ENCODE peak calls at places on chromosomes 12 and 14, in five cellular contexts. One of them, this sample, is unnamed. For H3K36me3, the result is how much of the 10 kb centered on the place peaks cover.

GRCh38 chr12:29354954-29355353 is 26.0 kb downstream of the ERGIC2 start:
- DNase-seq in tibial nerve: no peak
- DNase-seq in suprapubic skin: no peak
- DNase-seq in ovary: no peak
- DNase-seq in SK-N-SH: no peak
- DNase-seq in this sample: no peak

GRCh38 chr12:106226884-106227640 is 20.8 kb downstream of the CKAP4 start:
- DNase-seq in ovary: no peak
- DNase-seq in SK-N-SH: peak
- DNase-seq in tibial nerve: no peak
- DNase-seq in suprapubic skin: no peak
- DNase-seq in this sample: no peak

GRCh38 chr14:68399971-68400370 is 392.9 kb downstream of the ZFP36L1 start:
- DNase-seq in suprapubic skin: no peak
- DNase-seq in SK-N-SH: no peak
- DNase-seq in tibial nerve: no peak
- DNase-seq in ovary: no peak
- DNase-seq in this sample: no peak

GRCh38 chr12:75488553-75488952 is 8.0 kb downstream of the GLIPR1 start:
- DNase-seq in suprapubic skin: no peak
- DNase-seq in ovary: no peak
- DNase-seq in SK-N-SH: peak
- DNase-seq in tibial nerve: no peak
- DNase-seq in this sample: no peak

GRCh38 chr12:49825971-49826421 is 2.2 kb downstream of the NCKAP5L start:
- DNase-seq in tibial nerve: no peak
- DNase-seq in ovary: no peak
- DNase-seq in SK-N-SH: no peak
- DNase-seq in suprapubic skin: peak
- DNase-seq in this sample: no peak

GRCh38 chr14:32508281-32508680 is 179.2 kb downstream of the AKAP6 start:
- DNase-seq in ovary: no peak
- DNase-seq in suprapubic skin: no peak
- DNase-seq in SK-N-SH: no peak
- DNase-seq in tibial nerve: no peak
- DNase-seq in this sample: no peak

GRCh38 chr12:31222620-31223222 is 103.2 kb downstream of the SINHCAF start:
- DNase-seq in tibial nerve: no peak
- DNase-seq in SK-N-SH: no peak
- DNase-seq in ovary: no peak
- DNase-seq in suprapubic skin: no peak
- DNase-seq in this sample: no peak

GRCh38 chr12:130780325-130780724 is 58.7 kb downstream of the STX2 start:
- DNase-seq in ovary: no peak
- DNase-seq in SK-N-SH: no peak
- DNase-seq in suprapubic skin: no peak
- DNase-seq in tibial nerve: no peak
- DNase-seq in this sample: no peak

GRCh38 chr12:524167-524951 is 64.6 kb downstream of the B4GALNT3 start:
- DNase-seq in SK-N-SH: no peak
- DNase-seq in suprapubic skin: no peak
- DNase-seq in tibial nerve: no peak
- DNase-seq in ovary: no peak
- DNase-seq in this sample: no peak

GRCh38 chr12:117975006-117975405 is 6.2 kb upstream of the KSR2 start:
- DNase-seq in ovary: no peak
- DNase-seq in suprapubic skin: no peak
- DNase-seq in tibial nerve: no peak
- DNase-seq in SK-N-SH: no peak
- DNase-seq in this sample: no peak

GRCh38 chr12:115771065-115771464 is 506.4 kb downstream of the MED13L start:
- DNase-seq in SK-N-SH: peak
- DNase-seq in ovary: no peak
- DNase-seq in tibial nerve: no peak
- DNase-seq in suprapubic skin: no peak
- DNase-seq in this sample: no peak

GRCh38 chr12:98968896-98969295 is 323.8 kb downstream of the APAF1 start:
- DNase-seq in ovary: no peak
- DNase-seq in SK-N-SH: no peak
- DNase-seq in tibial nerve: no peak
- DNase-seq in suprapubic skin: no peak
- DNase-seq in this sample: no peak

GRCh38 chr12:2347137-2347843 is 294.5 kb downstream of the CACNA1C start:
- DNase-seq in SK-N-SH: no peak
- DNase-seq in tibial nerve: no peak
- DNase-seq in ovary: no peak
- DNase-seq in suprapubic skin: no peak
- DNase-seq in this sample: no peak

GRCh38 chr12:81712536-81712935 is 46.6 kb downstream of the PPFIA2 start:
- DNase-seq in ovary: no peak
- DNase-seq in suprapubic skin: no peak
- DNase-seq in SK-N-SH: no peak
- DNase-seq in tibial nerve: no peak
- DNase-seq in this sample: no peak

GRCh38 chr12:128069359-128069997 is 197.5 kb upstream of the TMEM132C start:
- DNase-seq in tibial nerve: no peak
- DNase-seq in ovary: no peak
- DNase-seq in suprapubic skin: no peak
- DNase-seq in SK-N-SH: peak
- DNase-seq in this sample: peak

GRCh38 chr12:6684609-6685008 is 4.6 kb downstream of the ZNF384 start:
- DNase-seq in ovary: no peak
- DNase-seq in SK-N-SH: peak
- DNase-seq in tibial nerve: no peak
- DNase-seq in suprapubic skin: no peak
- DNase-seq in this sample: no peak

GRCh38 chr12:108765289-108765764 is 34.0 kb upstream of the CORO1C start:
- DNase-seq in suprapubic skin: no peak
- DNase-seq in tibial nerve: no peak
- DNase-seq in ovary: peak
- DNase-seq in SK-N-SH: no peak
- DNase-seq in this sample: no peak

GRCh38 chr14:99289394-99290189 is 17.6 kb upstream of the BCL11B start:
- DNase-seq in suprapubic skin: no peak
- DNase-seq in tibial nerve: no peak
- DNase-seq in SK-N-SH: no peak
- DNase-seq in ovary: no peak
- DNase-seq in this sample: no peak

GRCh38 chr14:57389646-57390036 is 745 bp upstream of the NAA30 start:
- DNase-seq in SK-N-SH: peak
- DNase-seq in ovary: peak
- DNase-seq in suprapubic skin: no peak
- DNase-seq in tibial nerve: no peak
- DNase-seq in this sample: peak

GRCh38 chr12:116559080-116559329 is 176 bp upstream of the MAP1LC3B2 start:
- DNase-seq in SK-N-SH: no peak
- DNase-seq in suprapubic skin: no peak
- DNase-seq in tibial nerve: no peak
- DNase-seq in ovary: no peak
- DNase-seq in this sample: no peak

GRCh38 chr12:107891967-107892366 is 117.5 kb downstream of the ASCL4 start:
- DNase-seq in tibial nerve: no peak
- DNase-seq in ovary: no peak
- DNase-seq in SK-N-SH: no peak
- DNase-seq in suprapubic skin: no peak
- DNase-seq in this sample: no peak

GRCh38 chr12:79975143-79975542 is 40.2 kb upstream of the PPP1R12A start:
- DNase-seq in suprapubic skin: no peak
- DNase-seq in tibial nerve: no peak
- DNase-seq in ovary: no peak
- DNase-seq in SK-N-SH: no peak
- DNase-seq in this sample: no peak

GRCh38 chr12:41932470-41932991 is 212.1 kb downstream of the GXYLT1 start:
- DNase-seq in suprapubic skin: peak
- DNase-seq in SK-N-SH: peak
- DNase-seq in tibial nerve: peak
- DNase-seq in ovary: peak
- DNase-seq in this sample: peak

GRCh38 chr12:54991161-54991991 is 6.8 kb upstream of the TESPA1 start:
- DNase-seq in ovary: no peak
- DNase-seq in suprapubic skin: no peak
- DNase-seq in tibial nerve: no peak
- DNase-seq in SK-N-SH: no peak
- DNase-seq in this sample: no peak

GRCh38 chr12:128969480-128970055 is 116.3 kb downstream of the GLT1D1 start:
- DNase-seq in suprapubic skin: no peak
- DNase-seq in ovary: no peak
- DNase-seq in SK-N-SH: peak
- DNase-seq in tibial nerve: no peak
- DNase-seq in this sample: peak

GRCh38 chr14:95319312-95320075 is at the start of gene CLMN:
- DNase-seq in SK-N-SH: peak
- DNase-seq in tibial nerve: no peak
- DNase-seq in suprapubic skin: peak
- DNase-seq in ovary: peak
- DNase-seq in this sample: peak

GRCh38 chr12:98644433-98644711 is 216 bp downstream of the IKBIP start:
- DNase-seq in tibial nerve: no peak
- DNase-seq in ovary: no peak
- DNase-seq in SK-N-SH: no peak
- DNase-seq in suprapubic skin: no peak
- DNase-seq in this sample: peak

GRCh38 chr12:94186461-94187237 is 38.3 kb downstream of the PLXNC1 start:
- DNase-seq in suprapubic skin: no peak
- DNase-seq in SK-N-SH: peak
- DNase-seq in ovary: peak
- DNase-seq in tibial nerve: peak
- DNase-seq in this sample: no peak

DNA sequence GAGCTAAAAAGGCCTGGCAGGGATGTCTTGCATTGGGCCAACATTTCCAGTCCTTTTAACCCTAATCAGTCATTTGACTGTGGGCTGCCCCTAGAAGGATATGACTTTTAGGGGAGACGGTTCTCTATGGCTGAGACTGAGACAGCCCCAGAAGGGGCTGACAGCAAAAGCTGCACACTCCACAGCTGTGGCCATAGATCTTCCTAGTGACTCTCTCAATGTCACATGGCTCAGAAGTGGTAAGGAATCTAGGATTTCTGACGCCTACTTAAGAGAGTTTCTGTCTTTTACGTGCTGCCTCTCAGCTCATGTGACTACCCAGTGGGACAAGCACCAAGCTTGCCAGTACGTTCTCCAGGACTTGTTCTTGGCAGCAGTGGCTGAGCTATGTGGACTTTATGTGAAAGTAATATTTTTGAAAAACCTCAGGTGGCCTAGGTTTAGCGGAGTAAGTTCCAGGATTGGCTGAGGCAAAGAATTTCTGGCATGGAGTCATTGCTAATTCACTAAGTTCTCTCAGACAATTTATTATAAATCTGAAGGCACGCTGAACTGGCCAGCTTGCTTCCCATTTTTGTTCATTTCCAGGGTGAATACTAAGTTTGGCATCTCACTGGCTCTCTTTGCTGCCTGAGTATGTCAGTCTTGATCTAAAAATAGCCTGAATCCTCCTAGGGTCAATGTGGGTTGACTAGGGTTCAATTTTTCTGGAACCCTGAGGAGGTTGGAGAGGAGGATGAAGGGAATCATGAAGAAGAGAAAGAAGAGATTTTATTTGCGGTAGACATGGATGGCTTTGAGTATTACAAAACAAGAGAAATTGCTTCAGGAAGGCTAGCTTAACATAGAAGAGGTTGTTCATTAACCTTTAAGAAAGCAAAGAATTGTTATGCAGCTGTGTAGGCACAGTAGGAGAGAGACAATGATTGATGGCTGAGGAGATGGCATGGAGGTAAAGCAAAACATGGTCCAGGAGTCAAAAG is 271.8 kb downstream of the AEBP2 start:
- DNase-seq in suprapubic skin: no peak
- DNase-seq in ovary: no peak
- DNase-seq in tibial nerve: no peak
- DNase-seq in SK-N-SH: no peak
- DNase-seq in this sample: no peak
- TF ChIP-seq EP300 in suprapubic skin: no peak
- TF ChIP-seq EP300 in ovary: peak
- TF ChIP-seq EP300 in tibial nerve: peak
- TF ChIP-seq EP300 in SK-N-SH: no peak
- TF ChIP-seq EP300 in this sample: no peak

GRCh38 chr14:96519970-96520369 is 17.8 kb downstream of the PAPOLA start:
- DNase-seq in suprapubic skin: no peak
- DNase-seq in SK-N-SH: no peak
- DNase-seq in ovary: no peak
- DNase-seq in tibial nerve: no peak
- DNase-seq in this sample: no peak

GRCh38 chr14:96525452-96525851 is 23.3 kb downstream of the PAPOLA start:
- DNase-seq in ovary: no peak
- DNase-seq in SK-N-SH: no peak
- DNase-seq in suprapubic skin: no peak
- DNase-seq in tibial nerve: no peak
- DNase-seq in this sample: no peak
- H3K36me3 ChIP-seq in ovary: under half
- H3K36me3 ChIP-seq in SK-N-SH: half or more
- H3K36me3 ChIP-seq in suprapubic skin: half or more
- H3K36me3 ChIP-seq in tibial nerve: under half
- H3K36me3 ChIP-seq in this sample: half or more

DNA sequence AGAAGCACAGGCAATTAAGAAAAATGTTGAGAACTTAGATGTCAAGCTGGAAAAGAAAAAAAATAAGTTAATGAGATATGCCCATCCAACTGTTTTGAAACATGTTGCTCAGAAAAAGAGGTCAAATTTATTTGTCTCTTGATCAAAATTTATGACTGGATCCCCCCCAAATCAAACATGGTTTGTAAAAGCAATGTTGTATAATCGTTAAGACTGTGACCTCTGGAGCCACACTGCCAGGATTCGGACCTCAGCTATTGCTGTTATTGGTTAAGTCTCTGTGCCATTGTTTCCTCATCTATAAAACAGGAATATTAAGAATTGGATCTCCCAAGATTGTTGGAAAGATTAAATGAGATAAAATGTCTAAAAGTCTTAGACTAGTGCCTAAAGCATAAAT is 51.9 kb upstream of the LRRK2 start:
- DNase-seq in ovary: no peak
- DNase-seq in tibial nerve: no peak
- DNase-seq in SK-N-SH: no peak
- DNase-seq in suprapubic skin: no peak
- DNase-seq in this sample: no peak
- TF ChIP-seq EP300 in ovary: no peak
- TF ChIP-seq EP300 in tibial nerve: no peak
- TF ChIP-seq EP300 in SK-N-SH: no peak
- TF ChIP-seq EP300 in suprapubic skin: no peak
- TF ChIP-seq EP300 in this sample: no peak

GRCh38 chr12:109967383-109968031 is 28.7 kb downstream of the GIT2 start:
- DNase-seq in suprapubic skin: no peak
- DNase-seq in SK-N-SH: no peak
- DNase-seq in ovary: no peak
- DNase-seq in tibial nerve: no peak
- DNase-seq in this sample: no peak

GRCh38 chr12:109968032-109968420 is 28.1 kb downstream of the GIT2 start:
- DNase-seq in SK-N-SH: no peak
- DNase-seq in ovary: no peak
- DNase-seq in suprapubic skin: no peak
- DNase-seq in tibial nerve: no peak
- DNase-seq in this sample: no peak

GRCh38 chr12:109972821-109973220 is 23.3 kb downstream of the GIT2 start:
- DNase-seq in tibial nerve: no peak
- DNase-seq in ovary: no peak
- DNase-seq in suprapubic skin: no peak
- DNase-seq in SK-N-SH: no peak
- DNase-seq in this sample: no peak

GRCh38 chr12:109966531-109966930 is 29.6 kb downstream of the GIT2 start:
- DNase-seq in tibial nerve: no peak
- DNase-seq in ovary: no peak
- DNase-seq in SK-N-SH: no peak
- DNase-seq in suprapubic skin: no peak
- DNase-seq in this sample: no peak

GRCh38 chr12:109968801-109969200 is 27.4 kb downstream of the GIT2 start:
- DNase-seq in tibial nerve: no peak
- DNase-seq in SK-N-SH: no peak
- DNase-seq in ovary: no peak
- DNase-seq in suprapubic skin: no peak
- DNase-seq in this sample: no peak
- H3K36me3 ChIP-seq in tibial nerve: under half
- H3K36me3 ChIP-seq in SK-N-SH: under half
- H3K36me3 ChIP-seq in ovary: under half
- H3K36me3 ChIP-seq in suprapubic skin: half or more
- H3K36me3 ChIP-seq in this sample: under half

This sample was measured in transverse colon.